ENCODE peak calls at places on chromosomes 1 and 21, in four cellular contexts. M is pancreas, R is A549, C is suprapubic skin. K is an unnamed sample. For H3K9me3, the result is how much of the 10 kb centered on the place peaks cover.

GRCh38 chr1:33086384-33086850 is 5.5 kb downstream of the AZIN2 start:
- DNase-seq in M (peak), R (peak), C (peak), K (peak)

GRCh38 chr1:9406111-9406510 is 113.4 kb downstream of the SPSB1 start:
- DNase-seq in M (no peak), R (no peak), C (no peak), K (no peak)

GRCh38 chr1:242467556-242468145 is 56.8 kb downstream of the PLD5 start:
- DNase-seq in M (no peak), R (peak), C (no peak), K (peak)

GRCh38 chr1:216346521-216346920 is 76.7 kb downstream of the USH2A start:
- DNase-seq in M (no peak), R (no peak), C (no peak), K (no peak)

GRCh38 chr1:60621524-60621923 is 460.8 kb upstream of the NFIA start:
- DNase-seq in M (no peak), R (no peak), C (no peak), K (no peak)

GRCh38 chr1:66944330-66945274 is 19.8 kb downstream of the MIER1 start:
- DNase-seq in M (no peak), R (no peak), C (no peak), K (peak)

GRCh38 chr1:56453016-56453721 is 126.2 kb downstream of the PLPP3 start:
- DNase-seq in M (no peak), R (no peak), C (no peak), K (peak)

GRCh38 chr1:29772584-29772983 is 536.3 kb downstream of the PTPRU start:
- DNase-seq in M (no peak), R (no peak), C (no peak), K (no peak)

GRCh38 chr1:107124705-107125104 is 16.1 kb upstream of the NTNG1 start:
- DNase-seq in M (no peak), R (no peak), C (no peak), K (no peak)

GRCh38 chr1:183277821-183278735 is 92.0 kb downstream of the LAMC2 start:
- DNase-seq in M (no peak), R (no peak), C (no peak), K (no peak)

GRCh38 chr1:97144527-97144926 is 422.9 kb downstream of the PTBP2 start:
- DNase-seq in M (no peak), R (no peak), C (no peak), K (no peak)

GRCh38 chr1:172818841-172819527 is 160.1 kb downstream of the FASLG start:
- DNase-seq in M (no peak), R (no peak), C (no peak), K (no peak)

GRCh38 chr1:247268390-247269045 is 12.6 kb downstream of the VN1R5 start:
- DNase-seq in M (no peak), R (no peak), C (no peak), K (no peak)

GRCh38 chr1:156543066-156543465 is 29.3 kb downstream of the IQGAP3 start:
- DNase-seq in M (peak), R (no peak), C (no peak), K (no peak)

GRCh38 chr21:41777934-41778815 is 11.3 kb upstream of the RIPK4 start:
- DNase-seq in M (peak), R (no peak), C (peak), K (peak)

GRCh38 chr1:201468844-201469644 is at the start of gene PHLDA3:
- DNase-seq in M (peak), R (peak), C (peak), K (peak)
- TF ChIP-seq CTCF in M (no peak), R (peak), C (no peak), K (no peak)

GRCh38 chr1:7264101-7264500 is 478.8 kb downstream of the CAMTA1 start:
- DNase-seq in M (no peak), R (no peak), C (no peak), K (no peak)

GRCh38 chr1:7262611-7263010 is 477.4 kb downstream of the CAMTA1 start:
- DNase-seq in M (no peak), R (peak), C (no peak), K (no peak)

GRCh38 chr1:7259955-7260354 is 474.7 kb downstream of the CAMTA1 start:
- DNase-seq in M (no peak), R (no peak), C (no peak), K (no peak)

GRCh38 chr1:7258622-7259135 is 473.4 kb downstream of the CAMTA1 start:
- DNase-seq in M (no peak), R (no peak), C (no peak), K (no peak)

GRCh38 chr1:7261490-7261889 is 476.2 kb downstream of the CAMTA1 start:
- DNase-seq in M (no peak), R (no peak), C (no peak), K (no peak)
- H3K9me3 ChIP-seq in M (under half), R (under half), C (under half), K (under half)

GRCh38 chr21:39136711-39137110 is 46.5 kb downstream of the PSMG1 start:
- DNase-seq in M (no peak), R (no peak), C (no peak), K (no peak)

GRCh38 chr21:39134288-39134810 is 48.9 kb downstream of the PSMG1 start:
- DNase-seq in M (no peak), R (no peak), C (no peak), K (no peak)

GRCh38 chr21:39132248-39132647 is 51.0 kb downstream of the PSMG1 start:
- DNase-seq in M (no peak), R (no peak), C (no peak), K (no peak)

GRCh38 chr21:39141502-39141901 is 41.7 kb downstream of the PSMG1 start:
- DNase-seq in M (no peak), R (no peak), C (no peak), K (no peak)

GRCh38 chr21:39137248-39138186 is 45.7 kb downstream of the PSMG1 start:
- DNase-seq in M (no peak), R (peak), C (no peak), K (no peak)
- TF ChIP-seq CTCF in M (no peak), R (no peak), C (no peak), K (no peak)

GRCh38 chr1:5367306-5367705 is 624.9 kb downstream of the NPHP4 start:
- DNase-seq in M (no peak), R (no peak), C (no peak), K (no peak)

GRCh38 chr1:5369223-5369622 is 623.0 kb downstream of the NPHP4 start:
- DNase-seq in M (no peak), R (no peak), C (no peak), K (no peak)

GRCh38 chr1:5365751-5366150 is 626.5 kb downstream of the NPHP4 start:
- DNase-seq in M (no peak), R (no peak), C (no peak), K (no peak)

GRCh38 chr1:5370321-5370720 is 621.9 kb downstream of the NPHP4 start:
- DNase-seq in M (no peak), R (no peak), C (no peak), K (no peak)

GRCh38 chr1:5368211-5368610 is 624.0 kb downstream of the NPHP4 start:
- DNase-seq in M (no peak), R (no peak), C (no peak), K (no peak)
- H3K9me3 ChIP-seq in M (under half), R (under half), C (under half), K (under half)

GRCh38 chr1:7561331-7561921 is 209.7 kb upstream of the VAMP3 start:
- DNase-seq in M (no peak), R (no peak), C (no peak), K (no peak)
- TF ChIP-seq CTCF in M (no peak), R (no peak), C (no peak), K (no peak)

DNA sequence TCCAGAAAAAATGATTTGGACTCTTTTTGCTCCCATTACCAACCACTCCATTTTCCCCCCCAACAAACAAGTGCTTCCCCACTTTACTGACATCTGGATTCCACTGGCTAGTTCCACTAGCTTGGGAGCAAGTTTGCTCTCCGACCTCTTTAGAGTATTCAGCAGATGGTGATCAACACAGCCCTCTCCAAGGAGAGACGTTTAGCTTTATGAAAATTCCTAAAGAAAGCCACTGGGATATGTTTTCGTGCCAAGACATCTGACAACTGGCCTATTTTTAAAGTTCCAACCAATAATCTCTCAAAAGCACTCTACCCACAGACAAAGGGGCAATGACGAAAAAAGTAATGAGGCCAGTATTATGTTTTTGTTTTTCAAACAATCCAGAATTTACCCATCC is 50.2 kb downstream of the ITPKB start:
- DNase-seq in M (no peak), R (no peak), C (no peak), K (no peak)
- H3K9me3 ChIP-seq in M (under half), R (under half), C (under half), K (under half)

DNA sequence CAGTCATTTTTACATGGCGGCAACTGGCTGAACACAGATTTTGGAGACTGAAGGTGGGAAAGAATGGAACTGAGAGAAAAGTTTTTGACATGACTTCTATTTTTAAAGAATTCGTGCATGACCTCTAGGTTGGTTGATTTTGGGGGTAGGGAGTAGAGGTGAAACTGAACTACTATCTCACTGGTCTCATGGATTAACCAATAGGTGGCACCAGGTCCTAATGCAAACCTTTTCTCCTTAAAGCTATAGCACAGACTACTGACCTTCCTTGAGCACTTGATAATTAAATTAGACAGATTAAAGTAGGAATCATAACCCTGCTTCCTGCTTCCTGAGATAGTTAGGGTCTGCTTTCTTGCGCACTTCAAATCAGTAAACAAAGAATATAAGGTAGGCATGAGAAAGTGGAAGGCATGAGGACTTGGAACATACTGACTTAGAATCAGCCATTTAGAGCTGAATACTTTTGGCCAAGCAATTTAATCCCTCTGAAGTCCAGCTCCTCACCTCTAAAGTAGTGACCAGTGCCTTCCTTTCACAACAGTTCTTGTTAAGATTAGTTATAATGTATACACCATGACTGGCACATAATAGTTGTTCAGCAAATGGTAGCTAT is 206.0 kb downstream of the CENPF start:
- DNase-seq in M (no peak), R (no peak), C (no peak), K (no peak)
- TF ChIP-seq CTCF in M (no peak), R (peak), C (no peak), K (no peak)

DNA sequence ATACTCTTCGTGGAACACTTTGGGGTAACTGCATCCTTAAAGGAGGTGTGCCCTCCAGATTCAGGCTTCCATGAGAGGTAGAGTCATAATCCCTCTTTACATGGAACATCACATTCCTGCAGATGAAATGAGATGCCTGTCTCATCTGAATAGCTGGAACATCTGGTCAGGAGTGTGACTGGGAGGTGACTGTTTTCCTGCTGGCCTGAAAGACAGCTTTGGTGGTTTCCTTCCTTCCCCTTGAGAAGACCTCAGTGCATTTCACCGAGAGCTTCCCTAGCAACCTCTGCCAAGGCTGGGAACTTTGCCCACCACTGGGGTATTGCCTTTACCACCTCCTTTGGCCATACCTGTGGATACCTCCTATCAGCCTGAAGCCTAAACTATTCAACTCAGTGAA is 46.7 kb upstream of the GUCA2A start:
- DNase-seq in M (no peak), R (no peak), C (no peak), K (no peak)
- H3K9me3 ChIP-seq in M (under half), R (under half), C (under half), K (under half)

GRCh38 chr1:228462560-228462959 is 24.6 kb upstream of the RNF187 start:
- DNase-seq in M (no peak), R (no peak), C (no peak), K (no peak)
- TF ChIP-seq CTCF in M (no peak), R (no peak), C (no peak), K (no peak)

K was measured in uterus.